ENCODE peak calls at places on chromosomes 4 and X, in four cellular contexts. L is colonic mucosa, O is thoracic aorta, H is cardiac muscle cell. C is an unnamed sample.

GRCh38 chr4:63315651-63316050 is 1093.6 kb downstream of the TECRL start:
- DNase-seq in L (no peak), O (no peak), H (no peak), C (no peak)

GRCh38 chrX:151081016-151081415 is 95.4 kb upstream of the GPR50 start:
- DNase-seq in L (no peak), O (no peak), H (peak; percentile 4), C (no peak)

GRCh38 chrX:44183329-44183728 is 160.1 kb downstream of the EFHC2 start:
- DNase-seq in L (no peak), O (no peak), H (no peak), C (no peak)

GRCh38 chrX:56794404-56794803 is 65.4 kb downstream of the NBDY start:
- DNase-seq in L (no peak), O (no peak), H (no peak), C (no peak)

GRCh38 chr4:170227928-170228327 is 138.2 kb upstream of the AADAT start:
- DNase-seq in L (no peak), O (no peak), H (no peak), C (no peak)

GRCh38 chr4:825063-825968 is 613 bp downstream of the CPLX1 start:
- DNase-seq in L (no peak), O (no peak), H (peak; percentile 66), C (no peak)

GRCh38 chr4:85864806-85865205 is 389.9 kb downstream of the ARHGAP24 start:
- DNase-seq in L (no peak), O (no peak), H (no peak), C (no peak)

GRCh38 chr4:53674891-53675290 is 83.6 kb upstream of the LNX1 start:
- DNase-seq in L (no peak), O (no peak), H (no peak), C (no peak)

GRCh38 chr4:87614292-87614890 is 6.1 kb downstream of the DSPP start:
- DNase-seq in L (no peak), O (no peak), H (no peak), C (no peak)

GRCh38 chr4:158172196-158172557 is 648 bp downstream of the GASK1B start:
- DNase-seq in L (no peak), O (no peak), H (peak; percentile 31), C (no peak)

GRCh38 chr4:168769416-168769815 is 240.6 kb downstream of the CBR4 start:
- DNase-seq in L (no peak), O (no peak), H (no peak), C (no peak)

GRCh38 chrX:47012131-47012530 is 66.1 kb upstream of the RGN start:
- DNase-seq in L (no peak), O (no peak), H (no peak), C (no peak)

GRCh38 chr4:99457676-99458075 is 22.5 kb upstream of the ADH7 start:
- DNase-seq in L (no peak), O (no peak), H (no peak), C (no peak)

GRCh38 chrX:120020305-120020704 is 57.2 kb downstream of the RHOXF2B start:
- DNase-seq in L (no peak), O (no peak), H (no peak), C (no peak)

GRCh38 chr4:244471-244870 is 60.8 kb downstream of the ZNF732 start:
- DNase-seq in L (peak; percentile 57), O (no peak), H (peak; percentile 32), C (no peak)

DNA sequence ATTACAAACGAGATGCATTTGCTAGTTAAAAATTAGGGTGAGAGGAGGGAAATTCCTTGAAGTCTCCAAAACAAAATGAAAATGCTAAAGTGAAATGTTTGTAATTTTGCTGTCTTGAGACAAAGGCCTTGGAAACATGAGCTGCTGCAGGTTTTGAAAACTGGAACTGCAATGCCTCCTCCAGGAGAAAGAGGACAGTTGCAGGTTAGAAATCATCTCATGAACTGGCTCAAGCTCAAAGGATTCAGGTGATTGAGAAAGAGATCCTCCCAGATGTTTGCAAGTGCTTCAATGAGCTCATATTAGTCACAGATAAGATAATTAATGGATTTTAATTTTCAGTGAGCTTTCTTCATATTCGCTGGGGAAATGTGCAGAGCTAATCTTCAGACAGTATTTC is 32.4 kb downstream of the SMPX start:
- DNase-seq in L (no peak), O (no peak), H (peak; percentile 20), C (no peak)
- TF ChIP-seq CTCF in L (peak; percentile 15), O (no peak), H (no peak), C (no peak)

DNA sequence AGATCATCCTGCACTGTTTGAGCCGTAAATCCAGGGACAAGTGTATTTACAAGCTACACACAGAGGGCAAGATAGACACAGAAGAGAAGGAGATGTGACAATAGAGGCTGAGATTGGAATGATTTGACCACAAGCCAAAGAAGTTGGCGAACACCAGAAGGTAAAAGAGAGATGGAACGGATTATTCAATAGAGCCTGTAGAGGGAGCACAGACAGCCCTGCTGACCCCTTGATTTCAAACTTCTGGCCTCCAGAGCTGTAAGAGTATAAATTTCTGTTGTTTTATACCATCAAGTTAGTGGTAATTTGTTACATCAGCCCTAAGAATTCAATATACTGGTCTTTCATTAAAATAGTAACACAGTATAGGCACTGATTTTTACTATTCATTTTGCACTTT is 447.8 kb downstream of the FAT4 start:
- DNase-seq in L (no peak), O (no peak), H (no peak), C (no peak)
- TF ChIP-seq CTCF in L (no peak), O (no peak), H (peak; percentile 22), C (no peak)

DNA sequence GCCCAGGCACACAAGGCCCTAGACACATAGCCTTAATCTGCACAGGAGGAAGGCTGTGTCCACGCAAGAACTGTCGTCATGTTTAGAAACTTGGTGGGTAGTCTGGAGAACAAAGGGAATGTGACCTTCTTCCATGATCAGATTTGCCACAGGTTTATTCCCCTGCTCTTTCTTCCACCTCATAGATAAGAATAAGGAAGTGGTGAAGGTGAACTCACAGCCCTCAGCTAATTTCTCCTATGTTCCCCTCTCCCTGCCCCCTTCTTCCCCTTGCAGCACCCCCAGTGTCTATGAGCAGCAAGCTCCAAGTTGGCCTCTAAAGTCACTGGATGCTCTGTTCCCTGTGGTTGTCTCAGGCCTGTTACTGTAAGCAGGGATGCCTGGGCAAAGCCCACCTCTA is 39.8 kb upstream of the LAS1L start:
- DNase-seq in L (no peak), O (no peak), H (no peak), C (no peak)
- TF ChIP-seq CTCF in L (no peak), O (no peak), H (no peak), C (no peak)

GRCh38 chr4:153488006-153488718 is 22.0 kb downstream of the TMEM131L start:
- DNase-seq in L (no peak), O (no peak), H (no peak), C (no peak)
- TF ChIP-seq CTCF in L (no peak), O (no peak), H (no peak), C (no peak)

GRCh38 chr4:106312377-106312776 is 3.6 kb downstream of the TBCK start:
- DNase-seq in L (no peak), O (no peak), H (no peak), C (no peak)
- TF ChIP-seq CTCF in L (no peak), O (no peak), H (no peak), C (no peak)

C was measured in omental fat pad.